ENCODE peak calls at places on chromosome 21, in four cellular contexts. One of them, this sample, is unnamed.

GRCh38 chr21:41112740-41113692 is 54.9 kb upstream of the BACE2 start:
- DNase-seq in AG10803: peak; percentile 98
- DNase-seq in B cell: no peak
- DNase-seq in heart left ventricle: peak; percentile 17
- DNase-seq in this sample: no peak

GRCh38 chr21:36125513-36126121 is 9.3 kb upstream of the CBR3 start:
- DNase-seq in AG10803: peak; percentile 59
- DNase-seq in B cell: peak; percentile 56
- DNase-seq in heart left ventricle: no peak
- DNase-seq in this sample: peak; percentile 68

GRCh38 chr21:31233711-31234110 is 110.3 kb downstream of the TIAM1 start:
- DNase-seq in AG10803: no peak
- DNase-seq in B cell: no peak
- DNase-seq in heart left ventricle: no peak
- DNase-seq in this sample: no peak

GRCh38 chr21:31351438-31351837 is 7.4 kb upstream of the TIAM1 start:
- DNase-seq in AG10803: no peak
- DNase-seq in B cell: no peak
- DNase-seq in heart left ventricle: no peak
- DNase-seq in this sample: no peak

GRCh38 chr21:42039911-42040351 is 29.8 kb upstream of the ZBTB21 start:
- DNase-seq in AG10803: peak; percentile 78
- DNase-seq in B cell: no peak
- DNase-seq in heart left ventricle: no peak
- DNase-seq in this sample: no peak

GRCh38 chr21:27776925-27777553 is 810.2 kb upstream of the ADAMTS5 start:
- DNase-seq in AG10803: no peak
- DNase-seq in B cell: no peak
- DNase-seq in heart left ventricle: peak; percentile 32
- DNase-seq in this sample: no peak

GRCh38 chr21:40386301-40386911 is 460.6 kb downstream of the DSCAM start:
- DNase-seq in AG10803: no peak
- DNase-seq in B cell: no peak
- DNase-seq in heart left ventricle: peak; percentile 33
- DNase-seq in this sample: no peak

GRCh38 chr21:26127918-26128317 is 42.7 kb downstream of the APP start:
- DNase-seq in AG10803: peak; percentile 54
- DNase-seq in B cell: no peak
- DNase-seq in heart left ventricle: peak; percentile 22
- DNase-seq in this sample: no peak

GRCh38 chr21:26096972-26097371 is 73.6 kb downstream of the APP start:
- DNase-seq in AG10803: no peak
- DNase-seq in B cell: no peak
- DNase-seq in heart left ventricle: no peak
- DNase-seq in this sample: no peak

GRCh38 chr21:44434568-44434925 is 20.8 kb upstream of the LRRC3 start:
- DNase-seq in AG10803: no peak
- DNase-seq in B cell: no peak
- DNase-seq in heart left ventricle: no peak
- DNase-seq in this sample: no peak

GRCh38 chr21:37032877-37033471 is 26.5 kb downstream of the RIPPLY3 start:
- DNase-seq in AG10803: peak; percentile 51
- DNase-seq in B cell: no peak
- DNase-seq in heart left ventricle: no peak
- DNase-seq in this sample: no peak

GRCh38 chr21:45328198-45329087 is 40.7 kb upstream of the POFUT2 start:
- DNase-seq in AG10803: no peak
- DNase-seq in B cell: no peak
- DNase-seq in heart left ventricle: no peak
- DNase-seq in this sample: no peak

GRCh38 chr21:36087362-36088138 is 17.7 kb downstream of the CBR1 start:
- DNase-seq in AG10803: no peak
- DNase-seq in B cell: no peak
- DNase-seq in heart left ventricle: no peak
- DNase-seq in this sample: no peak

GRCh38 chr21:15121655-15122120 is 56.9 kb upstream of the NRIP1 start:
- DNase-seq in AG10803: no peak
- DNase-seq in B cell: no peak
- DNase-seq in heart left ventricle: peak; percentile 31
- DNase-seq in this sample: no peak

GRCh38 chr21:45818904-45819285 is 162.7 kb upstream of the COL6A1 start:
- DNase-seq in AG10803: peak; percentile 74
- DNase-seq in B cell: no peak
- DNase-seq in heart left ventricle: no peak
- DNase-seq in this sample: no peak

GRCh38 chr21:37871121-37871862 is 45.0 kb downstream of the KCNJ6 start:
- DNase-seq in AG10803: peak; percentile 88
- DNase-seq in B cell: no peak
- DNase-seq in heart left ventricle: no peak
- DNase-seq in this sample: no peak

GRCh38 chr21:38596264-38597042 is 98.2 kb upstream of the ERG start:
- DNase-seq in AG10803: no peak
- DNase-seq in B cell: no peak
- DNase-seq in heart left ventricle: no peak
- DNase-seq in this sample: no peak

GRCh38 chr21:39319251-39319756 is 5.9 kb upstream of the BRWD1 start:
- DNase-seq in AG10803: peak; percentile 82
- DNase-seq in B cell: no peak
- DNase-seq in heart left ventricle: peak; percentile 26
- DNase-seq in this sample: no peak

GRCh38 chr21:38774586-38775285 is 31.0 kb upstream of the ETS2 start:
- DNase-seq in AG10803: no peak
- DNase-seq in B cell: no peak
- DNase-seq in heart left ventricle: no peak
- DNase-seq in this sample: no peak

GRCh38 chr21:45018131-45019075 is 56.0 kb upstream of the ADARB1 start:
- DNase-seq in AG10803: no peak
- DNase-seq in B cell: peak; percentile 73
- DNase-seq in heart left ventricle: peak; percentile 18
- DNase-seq in this sample: no peak

GRCh38 chr21:42101246-42101645 is 30.1 kb downstream of the UMODL1 start:
- DNase-seq in AG10803: no peak
- DNase-seq in B cell: no peak
- DNase-seq in heart left ventricle: no peak
- DNase-seq in this sample: no peak

GRCh38 chr21:27779604-27780003 is 812.7 kb upstream of the ADAMTS5 start:
- DNase-seq in AG10803: no peak
- DNase-seq in B cell: no peak
- DNase-seq in heart left ventricle: no peak
- DNase-seq in this sample: no peak

GRCh38 chr21:41360072-41360821 is 1.6 kb upstream of the MX2 start:
- DNase-seq in AG10803: peak; percentile 82
- DNase-seq in B cell: no peak
- DNase-seq in heart left ventricle: no peak
- DNase-seq in this sample: no peak

GRCh38 chr21:42164818-42165217 is 54.1 kb upstream of the ABCG1 start:
- DNase-seq in AG10803: no peak
- DNase-seq in B cell: no peak
- DNase-seq in heart left ventricle: no peak
- DNase-seq in this sample: no peak

GRCh38 chr21:27365394-27365793 is 398.5 kb upstream of the ADAMTS5 start:
- DNase-seq in AG10803: peak; percentile 42
- DNase-seq in B cell: no peak
- DNase-seq in heart left ventricle: no peak
- DNase-seq in this sample: no peak

GRCh38 chr21:26739189-26739588 is 106.0 kb downstream of the ADAMTS1 start:
- DNase-seq in AG10803: peak; percentile 72
- DNase-seq in B cell: no peak
- DNase-seq in heart left ventricle: no peak
- DNase-seq in this sample: no peak

GRCh38 chr21:29504751-29505321 is 206.1 kb downstream of the BACH1 start:
- DNase-seq in AG10803: peak; percentile 55
- DNase-seq in B cell: no peak
- DNase-seq in heart left ventricle: no peak
- DNase-seq in this sample: no peak

GRCh38 chr21:25215698-25216384 is 391.4 kb downstream of the MRPL39 start:
- DNase-seq in AG10803: no peak
- DNase-seq in B cell: no peak
- DNase-seq in heart left ventricle: no peak
- DNase-seq in this sample: peak; percentile 3

GRCh38 chr21:36166705-36167104 is 10.1 kb downstream of the DOP1B start:
- DNase-seq in AG10803: no peak
- DNase-seq in B cell: no peak
- DNase-seq in heart left ventricle: no peak
- DNase-seq in this sample: no peak

GRCh38 chr21:44331650-44332306 is 7.4 kb downstream of the CFAP410 start:
- DNase-seq in AG10803: peak; percentile 47
- DNase-seq in B cell: no peak
- DNase-seq in heart left ventricle: no peak
- DNase-seq in this sample: no peak

GRCh38 chr21:35932232-35932911 is 128.0 kb downstream of the SETD4 start:
- DNase-seq in AG10803: peak; percentile 81
- DNase-seq in B cell: peak; percentile 52
- DNase-seq in heart left ventricle: peak; percentile 78
- DNase-seq in this sample: peak; percentile 59

GRCh38 chr21:29610960-29611359 is 312.2 kb downstream of the BACH1 start:
- DNase-seq in AG10803: no peak
- DNase-seq in B cell: no peak
- DNase-seq in heart left ventricle: no peak
- DNase-seq in this sample: no peak

GRCh38 chr21:28142692-28143091 is 850.0 kb downstream of the LTN1 start:
- DNase-seq in AG10803: peak; percentile 67
- DNase-seq in B cell: no peak
- DNase-seq in heart left ventricle: no peak
- DNase-seq in this sample: no peak

GRCh38 chr21:29194342-29194741 is 63.9 kb downstream of the MAP3K7CL start:
- DNase-seq in AG10803: peak; percentile 33
- DNase-seq in B cell: no peak
- DNase-seq in heart left ventricle: no peak
- DNase-seq in this sample: no peak

GRCh38 chr21:32562426-32562825 is 22.9 kb downstream of the TCP10L start:
- DNase-seq in AG10803: peak; percentile 91
- DNase-seq in B cell: no peak
- DNase-seq in heart left ventricle: peak; percentile 62
- DNase-seq in this sample: no peak
- TF ChIP-seq CTCF in AG10803: peak; percentile 77
- TF ChIP-seq CTCF in B cell: no peak
- TF ChIP-seq CTCF in heart left ventricle: peak; percentile 55
- TF ChIP-seq CTCF in this sample: no peak

GRCh38 chr21:33281101-33281652 is 15.0 kb downstream of the IL10RB start:
- DNase-seq in AG10803: no peak
- DNase-seq in B cell: no peak
- DNase-seq in heart left ventricle: no peak
- DNase-seq in this sample: no peak
- TF ChIP-seq CTCF in AG10803: no peak
- TF ChIP-seq CTCF in B cell: no peak
- TF ChIP-seq CTCF in heart left ventricle: no peak
- TF ChIP-seq CTCF in this sample: no peak

DNA sequence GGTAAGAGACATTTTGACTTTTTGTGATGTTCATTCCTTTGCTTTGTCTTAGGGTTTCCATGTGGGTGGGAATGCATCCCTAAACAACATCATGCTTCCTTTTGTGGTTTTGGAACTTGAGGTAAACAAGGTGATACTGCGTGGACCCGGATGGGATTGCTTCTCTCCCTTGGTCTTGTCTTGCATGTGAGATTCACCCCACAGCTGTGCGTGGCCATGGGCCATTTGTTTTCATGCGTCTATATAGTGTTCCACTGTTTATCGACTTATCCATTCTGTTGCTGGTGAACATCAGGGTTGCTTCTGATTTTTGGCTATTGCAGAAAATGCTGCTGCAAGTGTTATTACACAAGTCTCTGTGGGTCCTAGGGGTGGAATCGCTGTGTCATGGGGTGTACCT is 21.1 kb downstream of the CRYAA start:
- DNase-seq in AG10803: no peak
- DNase-seq in B cell: no peak
- DNase-seq in heart left ventricle: no peak
- DNase-seq in this sample: no peak
- TF ChIP-seq CTCF in AG10803: no peak
- TF ChIP-seq CTCF in B cell: no peak
- TF ChIP-seq CTCF in heart left ventricle: no peak
- TF ChIP-seq CTCF in this sample: no peak

GRCh38 chr21:34802180-34802899 is 133.5 kb downstream of the CLIC6 start:
- DNase-seq in AG10803: no peak
- DNase-seq in B cell: no peak
- DNase-seq in heart left ventricle: no peak
- DNase-seq in this sample: no peak

GRCh38 chr21:34800797-34801518 is 132.2 kb downstream of the CLIC6 start:
- DNase-seq in AG10803: peak; percentile 73
- DNase-seq in B cell: no peak
- DNase-seq in heart left ventricle: no peak
- DNase-seq in this sample: no peak

GRCh38 chr21:34799092-34799491 is 130.3 kb downstream of the CLIC6 start:
- DNase-seq in AG10803: no peak
- DNase-seq in B cell: no peak
- DNase-seq in heart left ventricle: no peak
- DNase-seq in this sample: no peak

GRCh38 chr21:34803792-34804440 is 135.1 kb downstream of the CLIC6 start:
- DNase-seq in AG10803: no peak
- DNase-seq in B cell: no peak
- DNase-seq in heart left ventricle: no peak
- DNase-seq in this sample: no peak

GRCh38 chr21:34801519-34802132 is 132.8 kb downstream of the CLIC6 start:
- DNase-seq in AG10803: no peak
- DNase-seq in B cell: peak; percentile 61
- DNase-seq in heart left ventricle: no peak
- DNase-seq in this sample: peak; percentile 73
- TF ChIP-seq CTCF in AG10803: peak; percentile 27
- TF ChIP-seq CTCF in B cell: peak; percentile 68
- TF ChIP-seq CTCF in heart left ventricle: no peak
- TF ChIP-seq CTCF in this sample: peak; percentile 39

DNA sequence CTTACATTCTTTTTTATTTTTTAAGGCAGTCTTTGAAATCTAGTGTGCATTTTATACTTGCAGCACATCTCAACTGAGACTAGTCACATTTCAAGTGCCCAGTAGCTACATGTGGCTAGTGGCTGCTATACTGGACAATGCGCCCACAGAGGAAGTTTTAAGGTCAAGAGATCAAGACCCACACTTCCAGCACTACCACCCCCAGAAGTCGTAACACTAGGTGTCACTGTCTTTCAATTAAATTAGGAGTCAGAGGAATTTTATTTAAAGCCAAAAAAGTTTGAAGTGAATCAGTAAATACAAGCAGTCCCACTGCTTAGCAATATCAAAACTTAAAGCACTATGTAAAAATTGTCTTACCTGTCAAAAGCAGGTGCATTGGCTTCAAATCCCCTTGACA is 39.9 kb downstream of the SYNJ1 start:
- DNase-seq in AG10803: no peak
- DNase-seq in B cell: no peak
- DNase-seq in heart left ventricle: no peak
- DNase-seq in this sample: no peak
- TF ChIP-seq CTCF in AG10803: no peak
- TF ChIP-seq CTCF in B cell: peak; percentile 30
- TF ChIP-seq CTCF in heart left ventricle: no peak
- TF ChIP-seq CTCF in this sample: no peak

This sample was measured in GM20000.